ENCODE peak calls at places on chromosomes 1 and 21, in six cellular contexts. X is GM23248; A is CD8-positive, alpha-beta memory T cell; L is trophoblast cell; B is right cardiac atrium; U is fibroblast of lung. H is an unnamed sample.

GRCh38 chr1:86782482-86782881 is 78.1 kb downstream of the SH3GLB1 start:
- DNase-seq in X (no peak), A (no peak), L (peak; percentile 48), B (no peak), U (no peak), H (no peak)

GRCh38 chr1:202565890-202566289 is 144.4 kb downstream of the SYT2 start:
- DNase-seq in X (no peak), A (no peak), L (no peak), B (no peak), U (no peak), H (no peak)

GRCh38 chr1:55276671-55277376 is 61.7 kb upstream of the USP24 start:
- DNase-seq in X (no peak), A (no peak), L (peak; percentile 18), B (peak; percentile 72), U (no peak), H (no peak)

GRCh38 chr1:20380616-20381035 is 90.0 kb downstream of the VWA5B1 start:
- DNase-seq in X (peak; percentile 93), A (no peak), L (no peak), B (no peak), U (peak; percentile 88), H (no peak)

GRCh38 chr1:84840346-84840745 is 52.7 kb downstream of the LPAR3 start:
- DNase-seq in X (no peak), A (no peak), L (no peak), B (no peak), U (no peak), H (no peak)

GRCh38 chr1:211628446-211628845 is 47.0 kb downstream of the NEK2 start:
- DNase-seq in X (no peak), A (no peak), L (no peak), B (no peak), U (no peak), H (no peak)

GRCh38 chr1:156502396-156502748 is 1.8 kb upstream of the MEF2D start:
- DNase-seq in X (peak; percentile 41), A (no peak), L (no peak), B (no peak), U (no peak), H (no peak)

GRCh38 chr21:29145837-29146453 is 15.5 kb downstream of the MAP3K7CL start:
- DNase-seq in X (peak; percentile 22), A (no peak), L (no peak), B (no peak), U (no peak), H (no peak)

GRCh38 chr1:109193653-109194590 is 19.8 kb upstream of the SARS1 start:
- DNase-seq in X (peak; percentile 51), A (peak; percentile 19), L (peak; percentile 68), B (no peak), U (peak; percentile 49), H (no peak)

GRCh38 chr1:62426238-62426637 is 10.6 kb upstream of the USP1 start:
- DNase-seq in X (no peak), A (no peak), L (peak; percentile 17), B (no peak), U (no peak), H (no peak)

GRCh38 chr1:41495171-41495948 is 10.9 kb upstream of the EDN2 start:
- DNase-seq in X (peak; percentile 35), A (no peak), L (no peak), B (no peak), U (peak; percentile 56), H (no peak)

GRCh38 chr1:219778793-219779369 is 149.5 kb downstream of the SLC30A10 start:
- DNase-seq in X (no peak), A (no peak), L (peak; percentile 4), B (no peak), U (no peak), H (no peak)

GRCh38 chr1:159168043-159168442 is 3.4 kb upstream of the CADM3 start:
- DNase-seq in X (no peak), A (no peak), L (no peak), B (no peak), U (no peak), H (no peak)

GRCh38 chr1:155909894-155910293 is 1.3 kb downstream of the RIT1 start:
- DNase-seq in X (peak; percentile 68), A (no peak), L (peak; percentile 90), B (no peak), U (peak; percentile 41), H (no peak)

GRCh38 chr1:176669782-176670181 is 206.8 kb downstream of the PAPPA2 start:
- DNase-seq in X (no peak), A (no peak), L (no peak), B (peak; percentile 21), U (no peak), H (no peak)

DNA sequence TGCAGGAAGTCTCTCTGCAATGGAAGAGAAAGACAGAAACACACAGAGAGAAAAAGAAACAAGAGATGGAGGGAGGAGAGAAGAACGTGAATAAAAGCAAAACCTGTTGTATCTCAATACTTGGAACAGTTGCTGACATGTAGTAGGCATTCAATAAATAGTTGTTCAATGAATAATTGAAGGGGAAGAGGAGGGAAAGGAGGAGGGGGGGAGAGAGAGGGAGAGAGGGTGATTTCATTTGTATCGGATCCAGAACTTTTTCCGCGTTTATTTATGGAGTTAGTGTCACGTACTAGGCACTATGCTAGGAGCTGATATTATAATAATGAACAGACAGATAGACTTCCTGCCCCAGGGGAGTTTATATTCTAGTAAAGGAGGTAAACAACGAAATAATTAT is 144.1 kb downstream of the OMA1 start:
- DNase-seq in X (peak; percentile 49), A (no peak), L (no peak), B (no peak), U (peak; percentile 22), H (no peak)
- H3K27ac ChIP-seq in X (peak overlapping the region; percentile 13), A (no peak overlapping the region), L (no peak overlapping the region), B (no peak overlapping the region), U (no peak overlapping the region), H (no peak overlapping the region)

DNA sequence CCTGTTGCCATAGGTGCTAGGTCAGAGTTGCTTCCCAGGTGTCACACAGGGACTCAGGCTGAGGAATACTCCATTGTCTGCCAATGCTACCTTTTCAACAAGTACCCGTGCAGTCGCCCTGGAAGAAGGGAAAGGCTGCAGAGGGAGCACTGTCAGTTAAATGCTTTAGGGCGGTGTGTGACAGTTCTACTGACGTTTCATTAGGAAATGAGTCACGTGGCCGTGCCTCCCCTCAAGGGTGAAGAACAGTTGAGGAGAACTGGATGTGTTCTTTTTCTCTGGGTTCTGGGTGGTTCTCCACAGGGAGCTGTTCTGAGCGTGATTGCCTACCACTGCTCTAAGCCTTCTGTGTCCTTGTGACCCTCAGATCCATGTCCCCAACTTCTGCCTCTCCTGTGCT is 197.6 kb downstream of the CACNA1E start:
- DNase-seq in X (no peak), A (no peak), L (no peak), B (no peak), U (no peak), H (no peak)
- H3K4me3 ChIP-seq in X (no peak overlapping the region), A (no peak overlapping the region), L (no peak overlapping the region), B (no peak overlapping the region), U (no peak overlapping the region), H (no peak overlapping the region)

DNA sequence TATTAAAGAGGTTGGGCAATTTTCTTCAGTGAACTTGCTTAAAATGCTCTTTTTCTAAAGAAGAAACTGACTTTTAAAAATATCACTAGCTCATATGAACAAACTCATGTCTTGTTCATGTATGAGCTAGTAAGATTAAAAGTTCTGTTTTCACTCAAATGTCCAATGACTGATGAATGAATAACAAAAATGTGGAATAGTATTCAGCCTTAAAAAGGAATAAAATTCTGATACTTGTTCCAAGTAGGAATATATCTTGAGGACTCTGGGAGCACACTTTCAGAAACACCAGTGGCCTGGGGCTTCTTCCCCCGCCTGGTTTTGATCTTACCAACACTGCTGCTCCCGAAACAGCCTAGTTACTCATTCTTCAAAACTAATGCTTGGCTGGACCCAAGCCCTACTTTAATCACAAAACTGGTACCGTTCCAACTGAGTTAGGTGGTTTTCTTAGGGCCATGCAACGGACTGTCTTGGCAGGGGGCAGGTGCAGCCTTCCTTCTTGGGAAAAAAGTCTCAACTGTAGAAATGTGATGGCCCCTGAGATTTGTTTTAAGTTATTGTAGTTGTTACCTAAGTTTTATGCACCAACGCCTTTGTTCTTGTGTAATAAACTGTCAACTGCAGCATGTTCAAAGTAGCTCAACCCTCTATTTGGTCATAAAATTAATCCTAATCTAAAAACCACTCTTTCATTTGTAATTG is 115.9 kb downstream of the ETS2 start:
- DNase-seq in X (no peak), A (no peak), L (no peak), B (no peak), U (no peak), H (no peak)
- H3K27ac ChIP-seq in X (peak overlapping the region; percentile 22), A (no peak overlapping the region), L (no peak overlapping the region), B (no peak overlapping the region), U (peak overlapping the region; percentile 30), H (no peak overlapping the region)

GRCh38 chr21:46144464-46145070 is 10.8 kb downstream of the FTCD start:
- DNase-seq in X (no peak), A (no peak), L (no peak), B (peak; percentile 18), U (no peak), H (no peak)
- H3K4me3 ChIP-seq in X (no peak overlapping the region), A (no peak overlapping the region), L (no peak overlapping the region), B (no peak overlapping the region), U (no peak overlapping the region), H (no peak overlapping the region)

GRCh38 chr1:201274616-201275265 is 8.6 kb upstream of the PKP1 start:
- DNase-seq in X (peak; percentile 20), A (no peak), L (peak; percentile 85), B (no peak), U (no peak), H (no peak)
- H3K27ac ChIP-seq in X (peak overlapping the region; percentile 59), A (no peak overlapping the region), L (no peak overlapping the region), B (peak overlapping the region; percentile 9), U (no peak overlapping the region), H (no peak overlapping the region)